ENCODE peak calls at places on chromosomes 1 and 21, in nine cellular contexts. D is left colon; B is activated T-cell treated with anti-CD3 and anti-CD28 coated beads for 24 hours; I is neural crest cell; V is stimulated activated CD8-positive, alpha-beta memory T cell treated with anti-CD3 and anti-CD28 coated beads, Interleukin-4, amount 100 ng/mL, for 24 hours; R is T-helper 1 cell; U is body of pancreas; N is C1 segment of cervical spinal cord; E is hippocampal formation. M is an unnamed sample.

GRCh38 chr1:1600861-1601563 is 1.1 kb upstream of the FNDC10 start:
- DNase-seq in I (no peak), E (no peak), V (no peak), D (no peak), U (no peak), B (no peak), N (no peak), R (no peak), M (no peak)

GRCh38 chr1:152436593-152437338 is 22.7 kb upstream of the CRNN start:
- DNase-seq in V (no peak), B (no peak), D (no peak), U (no peak), I (no peak), N (no peak), E (no peak), R (no peak), M (no peak)

GRCh38 chr1:10253755-10254154 is 43.4 kb downstream of the KIF1B start:
- DNase-seq in D (no peak), E (no peak), I (no peak), V (no peak), U (peak; percentile 46), R (no peak), N (no peak), B (no peak), M (no peak)

GRCh38 chr1:204127597-204128242 is 24.1 kb downstream of the ETNK2 start:
- DNase-seq in D (peak; percentile 64), R (no peak), I (peak; percentile 62), E (peak; percentile 21), N (peak; percentile 46), B (no peak), V (no peak), U (peak; percentile 82), M (no peak)

GRCh38 chr1:53089478-53090226 is 27.6 kb downstream of the PODN start:
- DNase-seq in V (no peak), I (no peak), E (no peak), U (no peak), N (no peak), R (no peak), D (peak; percentile 48), B (no peak), M (no peak)

GRCh38 chr1:60134706-60135105 is 61.1 kb upstream of the C1orf87 start:
- DNase-seq in E (no peak), B (no peak), D (no peak), U (no peak), N (no peak), R (no peak), I (no peak), V (no peak), M (no peak)

GRCh38 chr1:29920316-29920715 is 684.0 kb downstream of the PTPRU start:
- DNase-seq in E (no peak), R (no peak), U (no peak), D (no peak), I (no peak), B (no peak), N (no peak), V (no peak), M (no peak)

GRCh38 chr21:26843912-26844257 is 1.3 kb downstream of the ADAMTS1 start:
- DNase-seq in U (no peak), I (no peak), N (peak; percentile 30), D (no peak), R (no peak), E (no peak), B (no peak), V (no peak), M (no peak)

GRCh38 chr1:199808110-199808870 is 219.2 kb upstream of the NR5A2 start:
- DNase-seq in D (no peak), U (no peak), I (no peak), V (no peak), B (no peak), E (no peak), R (no peak), N (no peak), M (no peak)

GRCh38 chr1:188062456-188062855 is 1233.7 kb downstream of the PLA2G4A start:
- DNase-seq in B (no peak), U (no peak), N (no peak), D (no peak), R (no peak), V (no peak), E (no peak), I (no peak), M (no peak)

GRCh38 chr1:109198043-109198695 is 15.5 kb upstream of the SARS1 start:
- DNase-seq in R (no peak), V (no peak), B (no peak), E (no peak), U (no peak), I (no peak), N (peak; percentile 47), D (no peak), M (no peak)

GRCh38 chr1:150473659-150474058 is 13.6 kb upstream of the TARS2 start:
- DNase-seq in E (no peak), D (no peak), I (no peak), U (no peak), N (no peak), V (no peak), R (no peak), B (no peak), M (no peak)

GRCh38 chr1:152770411-152770810 is 4.5 kb upstream of the LCE1F start:
- DNase-seq in B (no peak), D (no peak), U (no peak), R (no peak), E (no peak), I (no peak), N (no peak), V (no peak), M (no peak)

GRCh38 chr1:67338642-67339041 is 31.0 kb downstream of the IL12RB2 start:
- DNase-seq in D (no peak), N (no peak), R (no peak), V (no peak), I (no peak), U (no peak), B (no peak), E (no peak), M (no peak)

GRCh38 chr1:155136728-155137127 is 1.1 kb downstream of the SLC50A1 start:
- DNase-seq in U (peak; percentile 55), I (no peak), D (peak; percentile 53), N (no peak), V (no peak), R (no peak), E (no peak), B (no peak), M (no peak)

GRCh38 chr1:168794057-168794456 is 65.1 kb upstream of the DPT start:
- DNase-seq in V (no peak), N (peak; percentile 4), B (no peak), U (no peak), D (no peak), I (no peak), R (no peak), E (no peak), M (no peak)

GRCh38 chr1:29647581-29647980 is 411.3 kb downstream of the PTPRU start:
- DNase-seq in D (no peak), I (no peak), U (no peak), E (no peak), V (no peak), B (no peak), R (no peak), N (no peak), M (no peak)

GRCh38 chr21:35303085-35303484 is 254.0 kb upstream of the RUNX1 start:
- DNase-seq in N (no peak), B (no peak), V (no peak), R (no peak), U (no peak), D (no peak), E (no peak), I (no peak), M (no peak)

GRCh38 chr1:181089017-181089776 is 697 bp downstream of the IER5 start:
- DNase-seq in D (peak; percentile 57), U (peak; percentile 41), N (no peak), I (peak; percentile 40), E (no peak), V (peak; percentile 45), B (no peak), R (peak; percentile 21), M (peak; percentile 5)

GRCh38 chr21:42061195-42061865 is 9.8 kb upstream of the UMODL1 start:
- DNase-seq in D (peak; percentile 50), N (no peak), V (peak; percentile 11), B (peak; percentile 27), R (no peak), I (no peak), U (no peak), E (peak; percentile 18), M (no peak)

GRCh38 chr1:119920104-119920968 is 24.0 kb upstream of the ADAM30 start:
- DNase-seq in E (no peak), V (no peak), N (no peak), U (no peak), D (no peak), R (no peak), B (no peak), I (no peak), M (no peak)

M was measured in T follicular helper cell.